ENCODE peak calls at places on chromosomes 11 and 22, in nine cellular contexts. A is cardiac muscle cell, M is lung, Y is foreskin keratinocyte, T is IMR-90, B is testis, F is upper lobe of right lung, U is thoracic aorta, Z is tibial nerve. I is an unnamed sample.
A peak's percentile ranks its signal among the peaks of the same experiment; 100 is the strongest.

GRCh38 chr11:113189909-113190667 is 124.3 kb upstream of the TTC12 start:
- DNase-seq in A (peak; percentile 92), M (no peak), Y (peak; percentile 99), T (no peak), B (no peak), F (no peak), U (peak; percentile 64), Z (no peak), I (no peak)

GRCh38 chr11:46112961-46113617 is 8.2 kb downstream of the PHF21A start:
- DNase-seq in A (peak; percentile 77), M (no peak), Y (peak; percentile 60), T (peak; percentile 68), B (peak; percentile 67), F (no peak), U (no peak), Z (no peak), I (no peak)

GRCh38 chr11:47152126-47152952 is 24.3 kb downstream of the ARFGAP2 start:
- DNase-seq in A (no peak), M (no peak), Y (no peak), T (peak; percentile 46), B (no peak), F (no peak), U (no peak), Z (no peak), I (no peak)

GRCh38 chr11:10480026-10480425 is 25.0 kb downstream of the AMPD3 start:
- DNase-seq in A (no peak), M (no peak), Y (no peak), T (no peak), B (no peak), F (no peak), U (no peak), Z (no peak), I (no peak)

GRCh38 chr11:47028530-47029093 is 92.1 kb downstream of the CSTPP1 start:
- DNase-seq in A (peak; percentile 58), M (no peak), Y (no peak), T (peak; percentile 19), B (no peak), F (no peak), U (no peak), Z (no peak), I (no peak)

GRCh38 chr11:77191429-77191822 is 63.4 kb downstream of the MYO7A start:
- DNase-seq in A (no peak), M (no peak), Y (no peak), T (peak; percentile 2), B (no peak), F (no peak), U (no peak), Z (no peak), I (no peak)

GRCh38 chr11:98711011-98711410 is 309.7 kb upstream of the CNTN5 start:
- DNase-seq in A (peak; percentile 62), M (no peak), Y (no peak), T (no peak), B (no peak), F (no peak), U (no peak), Z (no peak), I (no peak)

GRCh38 chr11:16605440-16605970 is 132.9 kb upstream of the C11orf58 start:
- DNase-seq in A (peak; percentile 40), M (no peak), Y (no peak), T (peak; percentile 44), B (peak; percentile 70), F (peak; percentile 66), U (no peak), Z (peak; percentile 16), I (no peak)

GRCh38 chr22:42719656-42720262 is 911 bp downstream of the A4GALT start:
- DNase-seq in A (no peak), M (no peak), Y (no peak), T (no peak), B (no peak), F (no peak), U (no peak), Z (no peak), I (no peak)

GRCh38 chr11:43575931-43576833 is 104.4 kb upstream of the HSD17B12 start:
- DNase-seq in A (peak; percentile 28), M (no peak), Y (no peak), T (no peak), B (no peak), F (no peak), U (no peak), Z (no peak), I (no peak)
- TF ChIP-seq CTCF in A (no peak), M (no peak), Y (no peak), T (no peak), B (no peak), F (no peak), U (no peak), Z (no peak), I (no peak)

GRCh38 chr11:64762916-64763803 is 3.4 kb upstream of the PYGM start:
- DNase-seq in A (peak; percentile 68), M (no peak), Y (peak; percentile 73), T (peak; percentile 79), B (no peak), F (peak; percentile 48), U (no peak), Z (no peak), I (no peak)
- H3K27ac ChIP-seq in A (peak overlapping the region; percentile 90), M (peak overlapping the region; percentile 28), Y (no peak overlapping the region), T (peak overlapping the region; percentile 11), B (peak overlapping the region; percentile 33), F (no peak overlapping the region), U (peak overlapping the region; percentile 83), Z (no peak overlapping the region), I (peak overlapping the region; percentile 46)

DNA sequence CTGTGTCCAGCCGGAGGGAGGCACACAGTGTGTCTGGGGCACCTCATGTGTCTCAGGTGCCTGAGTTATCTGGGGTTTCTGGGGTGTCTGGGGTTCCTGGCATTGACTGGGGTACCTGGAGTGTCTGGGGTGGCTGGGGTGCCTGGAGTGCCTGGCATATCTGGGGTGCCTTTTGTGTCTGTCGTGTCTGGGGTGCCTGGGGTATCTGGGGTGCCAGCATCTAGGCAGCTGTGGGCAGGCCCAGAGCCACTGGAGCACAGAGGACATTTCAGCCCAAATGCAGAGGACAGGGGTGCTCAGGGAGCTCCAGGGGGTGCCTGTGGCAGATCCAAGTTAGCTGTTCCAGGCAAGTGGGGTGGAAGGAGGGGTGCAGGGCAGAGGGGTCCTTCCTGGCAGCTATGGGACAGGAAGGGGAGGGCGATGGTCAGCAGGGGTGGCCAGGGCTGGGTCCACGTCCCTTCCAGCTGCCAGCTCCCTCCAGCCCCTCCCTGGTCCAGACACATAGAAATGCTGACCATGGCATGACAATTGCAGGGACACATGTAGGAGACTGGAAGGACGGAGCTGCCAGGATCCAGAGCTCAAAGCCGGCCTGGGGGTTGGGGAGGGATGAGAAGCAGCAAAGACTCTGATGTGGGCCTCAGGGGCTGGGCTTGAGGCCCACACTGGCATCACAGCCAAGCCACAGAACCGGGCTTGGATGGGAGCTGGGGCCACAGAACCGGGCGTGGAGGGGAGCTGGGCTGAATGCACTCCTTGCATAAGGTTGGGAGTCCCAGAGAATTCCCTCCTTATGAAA is 133.0 kb downstream of the BRD1 start:
- DNase-seq in A (no peak), M (no peak), Y (no peak), T (no peak), B (no peak), F (no peak), U (no peak), Z (no peak), I (no peak)
- H3K27me3 ChIP-seq in A (no peaks in the 10 kb centered on the region), M (peaks cover 3% of the 10 kb centered on the region), Y (no peaks in the 10 kb centered on the region), T (no peaks in the 10 kb centered on the region), B (no peaks in the 10 kb centered on the region), F (no peaks in the 10 kb centered on the region), U (no peaks in the 10 kb centered on the region), Z (no peaks in the 10 kb centered on the region), I (no peaks in the 10 kb centered on the region)

GRCh38 chr11:64843971-64844329 is 503 bp downstream of the CDC42BPG start:
- DNase-seq in A (no peak), M (no peak), Y (peak; percentile 38), T (no peak), B (no peak), F (no peak), U (no peak), Z (no peak), I (no peak)
- TF ChIP-seq CTCF in A (no peak), M (no peak), Y (no peak), T (no peak), B (no peak), F (no peak), U (no peak), Z (no peak), I (no peak)

DNA sequence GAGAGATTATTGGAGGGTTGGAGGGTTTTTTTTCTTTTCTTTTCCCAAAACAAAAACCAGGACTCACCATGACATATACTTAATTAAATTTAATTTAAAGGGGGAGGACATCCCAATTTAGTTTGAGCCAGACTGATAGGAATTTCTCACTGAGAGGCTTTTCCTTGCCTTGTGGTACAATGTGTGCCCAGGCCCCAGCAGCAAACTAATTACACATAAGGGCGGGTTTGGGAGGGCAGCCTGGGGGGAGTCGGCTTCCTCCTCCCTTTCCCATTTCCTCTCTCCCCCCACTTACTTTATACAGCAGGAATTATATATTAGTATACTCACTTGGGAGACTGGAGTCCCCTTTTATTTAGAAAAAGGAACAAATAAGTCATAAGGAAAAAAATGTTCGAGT is 2.9 kb downstream of the TEAD1 start:
- DNase-seq in A (peak; percentile 48), M (no peak), Y (no peak), T (no peak), B (no peak), F (no peak), U (no peak), Z (no peak), I (no peak)
- H3K27ac ChIP-seq in A (peak overlapping the region; percentile 100), M (no peak overlapping the region), Y (peak overlapping the region; percentile 29), T (peak overlapping the region; percentile 92), B (no peak overlapping the region), F (peak overlapping the region; percentile 70), U (no peak overlapping the region), Z (peak overlapping the region; percentile 95), I (no peak overlapping the region)

GRCh38 chr22:48318173-48318572 is 1509.5 kb downstream of the BRD1 start:
- DNase-seq in A (no peak), M (no peak), Y (no peak), T (no peak), B (no peak), F (no peak), U (no peak), Z (no peak), I (no peak)

GRCh38 chr22:48318575-48319320 is 1508.9 kb downstream of the BRD1 start:
- DNase-seq in A (no peak), M (no peak), Y (no peak), T (no peak), B (no peak), F (peak; percentile 52), U (no peak), Z (no peak), I (no peak)

GRCh38 chr22:48320671-48321515 is 1506.8 kb downstream of the BRD1 start:
- DNase-seq in A (no peak), M (no peak), Y (no peak), T (no peak), B (no peak), F (peak; percentile 48), U (no peak), Z (no peak), I (no peak)

GRCh38 chr22:48320048-48320655 is 1507.5 kb downstream of the BRD1 start:
- DNase-seq in A (no peak), M (no peak), Y (no peak), T (no peak), B (no peak), F (peak; percentile 40), U (no peak), Z (no peak), I (no peak)

GRCh38 chr22:48319321-48320047 is 1508.2 kb downstream of the BRD1 start:
- DNase-seq in A (no peak), M (no peak), Y (no peak), T (no peak), B (no peak), F (peak; percentile 46), U (no peak), Z (no peak), I (no peak)
- H3K27me3 ChIP-seq in A (no peaks in the 10 kb centered on the region), M (no peaks in the 10 kb centered on the region), Y (no peaks in the 10 kb centered on the region), T (no peaks in the 10 kb centered on the region), B (no peaks in the 10 kb centered on the region), F (no peaks in the 10 kb centered on the region), U (no peaks in the 10 kb centered on the region), Z (no peaks in the 10 kb centered on the region), I (no peaks in the 10 kb centered on the region)

I was measured in CD4-positive, alpha-beta T cell.